ENCODE peak calls at places on chromosomes 4 and X, in six cellular contexts. A is progenitor cell of endocrine pancreas, E is LoVo, B is cardiac muscle cell, K is mucosa of descending colon, O is AG08396. S is an unnamed sample.

GRCh38 chr4:131632877-131633276 is 1516.2 kb upstream of the PCDH10 start:
- DNase-seq in A (no peak), E (no peak), B (no peak), K (no peak), O (no peak), S (no peak)

GRCh38 chrX:39327255-39327654 is 526.0 kb downstream of the MID1IP1 start:
- DNase-seq in A (no peak), E (no peak), B (no peak), K (no peak), O (no peak), S (no peak)

GRCh38 chr4:84879651-84880200 is 86.8 kb downstream of the WDFY3 start:
- DNase-seq in A (no peak), E (no peak), B (no peak), K (no peak), O (no peak), S (no peak)

GRCh38 chr4:186704059-186704458 is 19.6 kb downstream of the FAT1 start:
- DNase-seq in A (no peak), E (no peak), B (no peak), K (no peak), O (no peak), S (no peak)

GRCh38 chrX:73615022-73615421 is 52.0 kb downstream of the CHIC1 start:
- DNase-seq in A (no peak), E (no peak), B (no peak), K (no peak), O (no peak), S (no peak)

GRCh38 chr4:183747931-183748664 is 89.0 kb downstream of the TRAPPC11 start:
- DNase-seq in A (no peak), E (peak), B (peak), K (no peak), O (no peak), S (no peak)

GRCh38 chr4:6641164-6641970 is 882 bp downstream of the MRFAP1 start:
- DNase-seq in A (no peak), E (peak), B (peak), K (peak), O (peak), S (no peak)

GRCh38 chrX:154298312-154298711 is 2.7 kb downstream of the TKTL1 start:
- DNase-seq in A (no peak), E (no peak), B (no peak), K (no peak), O (no peak), S (no peak)

GRCh38 chr4:176507845-176508533 is 188.2 kb downstream of the SPCS3 start:
- DNase-seq in A (no peak), E (no peak), B (no peak), K (no peak), O (no peak), S (no peak)

GRCh38 chr4:3043272-3044020 is 30.9 kb downstream of the HTT-AS start:
- DNase-seq in A (no peak), E (no peak), B (no peak), K (no peak), O (no peak), S (no peak)

GRCh38 chrX:66915893-66916292 is 277.0 kb upstream of the EDA2R start:
- DNase-seq in A (no peak), E (no peak), B (no peak), K (no peak), O (no peak), S (no peak)

GRCh38 chr4:80532674-80533333 is 197.3 kb downstream of the CFAP299 start:
- DNase-seq in A (no peak), E (no peak), B (no peak), K (no peak), O (no peak), S (no peak)

GRCh38 chrX:134631404-134632346 is 26.6 kb downstream of the PLAC1 start:
- DNase-seq in A (no peak), E (no peak), B (no peak), K (peak), O (peak), S (no peak)

GRCh38 chr4:81635128-81635527 is 163.4 kb upstream of the RASGEF1B start:
- DNase-seq in A (no peak), E (no peak), B (no peak), K (no peak), O (no peak), S (no peak)

GRCh38 chr4:37675587-37676290 is 10.4 kb downstream of the RELL1 start:
- DNase-seq in A (no peak), E (peak), B (no peak), K (no peak), O (no peak), S (no peak)

GRCh38 chr4:74624351-74625151 is 169.8 kb downstream of the BTC start:
- DNase-seq in A (no peak), E (peak), B (no peak), K (no peak), O (peak), S (no peak)

GRCh38 chr4:6673660-6674499 is 19.8 kb upstream of the S100P start:
- DNase-seq in A (peak), E (peak), B (peak), K (peak), O (peak), S (peak)

GRCh38 chrX:48896611-48897011 is 957 bp downstream of the TIMM17B start:
- DNase-seq in A (no peak), E (no peak), B (no peak), K (no peak), O (no peak), S (no peak)

GRCh38 chr4:2075987-2076907 is 17.1 kb downstream of the NAT8L start:
- DNase-seq in A (no peak), E (no peak), B (no peak), K (no peak), O (no peak), S (no peak)

GRCh38 chr4:17577660-17578481 is 873 bp downstream of the LAP3 start:
- DNase-seq in A (peak), E (peak), B (peak), K (peak), O (peak), S (no peak)

GRCh38 chr4:80841587-80842281 is 188.8 kb upstream of the BMP3 start:
- DNase-seq in A (no peak), E (no peak), B (no peak), K (no peak), O (no peak), S (no peak)

GRCh38 chr4:120683902-120684540 is 238.5 kb downstream of the PRDM5 start:
- DNase-seq in A (no peak), E (peak), B (no peak), K (no peak), O (no peak), S (no peak)

GRCh38 chr4:17535906-17536305 is 20.9 kb downstream of the CLRN2 start:
- DNase-seq in A (no peak), E (no peak), B (no peak), K (no peak), O (no peak), S (no peak)

GRCh38 chrX:120752431-120753128 is 122.7 kb upstream of the C1GALT1C1 start:
- DNase-seq in A (no peak), E (no peak), B (no peak), K (no peak), O (no peak), S (no peak)

GRCh38 chrX:113019958-113020357 is 179.3 kb upstream of the AMOT start:
- DNase-seq in A (no peak), E (no peak), B (no peak), K (no peak), O (no peak), S (no peak)

GRCh38 chr4:7680106-7680505 is 245.4 kb upstream of the PSAPL1 start:
- DNase-seq in A (no peak), E (no peak), B (no peak), K (no peak), O (no peak), S (no peak)

GRCh38 chr4:84502333-84502954 is 3.4 kb upstream of the NKX6-1 start:
- DNase-seq in A (no peak), E (no peak), B (no peak), K (no peak), O (no peak), S (no peak)

GRCh38 chr4:4865705-4866123 is 6.2 kb downstream of the MSX1 start:
- DNase-seq in A (no peak), E (no peak), B (no peak), K (no peak), O (peak), S (no peak)

GRCh38 chrX:138886769-138887168 is 175.3 kb upstream of the FGF13 start:
- DNase-seq in A (no peak), E (no peak), B (no peak), K (no peak), O (no peak), S (no peak)

GRCh38 chr4:7899184-7899583 is 40.5 kb downstream of the AFAP1 start:
- DNase-seq in A (no peak), E (no peak), B (no peak), K (no peak), O (no peak), S (no peak)

GRCh38 chrX:70508296-70508911 is 63.8 kb downstream of the DLG3 start:
- DNase-seq in A (no peak), E (no peak), B (no peak), K (no peak), O (no peak), S (no peak)

GRCh38 chrX:10014462-10015373 is 47.6 kb downstream of the CLDN34 start:
- DNase-seq in A (peak), E (peak), B (peak), K (peak), O (peak), S (peak)

GRCh38 chr4:68182382-68182820 is 52.7 kb upstream of the TMPRSS11F start:
- DNase-seq in A (no peak), E (no peak), B (no peak), K (no peak), O (no peak), S (no peak)

GRCh38 chr4:177214935-177215334 is 94.7 kb upstream of the NEIL3 start:
- DNase-seq in A (no peak), E (no peak), B (no peak), K (no peak), O (peak), S (no peak)

GRCh38 chrX:113400193-113400704 is 559.6 kb upstream of the AMOT start:
- DNase-seq in A (no peak), E (no peak), B (no peak), K (no peak), O (no peak), S (no peak)

GRCh38 chrX:150897371-150898319 is 823 bp downstream of the CD99L2 start:
- DNase-seq in A (peak), E (peak), B (no peak), K (peak), O (no peak), S (no peak)

GRCh38 chr4:174423257-174423944 is 98.9 kb downstream of the HPGD start:
- DNase-seq in A (no peak), E (peak), B (peak), K (no peak), O (peak), S (no peak)

GRCh38 chr4:186724048-186724860 is 598 bp upstream of the FAT1 start:
- DNase-seq in A (peak), E (no peak), B (peak), K (peak), O (peak), S (no peak)

GRCh38 chrX:128020701-128021100 is 31.5 kb downstream of the ACTRT1 start:
- DNase-seq in A (no peak), E (peak), B (no peak), K (no peak), O (no peak), S (no peak)